ENCODE peak calls at places on chromosomes 11 and 22, in six cellular contexts. One of them, this sample, is unnamed.

GRCh38 chr22:36010913-36011312 is 17.7 kb downstream of the RBFOX2 start:
- DNase-seq in cardiac fibroblast: peak
- DNase-seq in T-helper 2 cell: no peak
- DNase-seq in H9: no peak
- DNase-seq in stimulated activated CD4-positive, alpha-beta T cell treated with anti-CD3 and anti-CD28 coated beads, Interleukin-15, amount 100 ng/mL, for 24 hours: no peak
- DNase-seq in CD8-positive, alpha-beta memory T cell: no peak
- DNase-seq in this sample: no peak

GRCh38 chr11:46674463-46675287 is 25.7 kb downstream of the ARHGAP1 start:
- DNase-seq in CD8-positive, alpha-beta memory T cell: peak
- DNase-seq in stimulated activated CD4-positive, alpha-beta T cell treated with anti-CD3 and anti-CD28 coated beads, Interleukin-15, amount 100 ng/mL, for 24 hours: no peak
- DNase-seq in T-helper 2 cell: no peak
- DNase-seq in H9: peak
- DNase-seq in cardiac fibroblast: peak
- DNase-seq in this sample: no peak

GRCh38 chr22:43411040-43411919 is 534 bp upstream of the MPPED1 start:
- DNase-seq in CD8-positive, alpha-beta memory T cell: no peak
- DNase-seq in H9: no peak
- DNase-seq in cardiac fibroblast: no peak
- DNase-seq in T-helper 2 cell: no peak
- DNase-seq in stimulated activated CD4-positive, alpha-beta T cell treated with anti-CD3 and anti-CD28 coated beads, Interleukin-15, amount 100 ng/mL, for 24 hours: no peak
- DNase-seq in this sample: no peak

GRCh38 chr11:84817998-84818397 is 809.1 kb downstream of the DLG2 start:
- DNase-seq in T-helper 2 cell: no peak
- DNase-seq in stimulated activated CD4-positive, alpha-beta T cell treated with anti-CD3 and anti-CD28 coated beads, Interleukin-15, amount 100 ng/mL, for 24 hours: no peak
- DNase-seq in cardiac fibroblast: no peak
- DNase-seq in CD8-positive, alpha-beta memory T cell: no peak
- DNase-seq in H9: no peak
- DNase-seq in this sample: no peak

GRCh38 chr11:76251576-76251975 is 45.3 kb upstream of the WNT11 start:
- DNase-seq in T-helper 2 cell: no peak
- DNase-seq in stimulated activated CD4-positive, alpha-beta T cell treated with anti-CD3 and anti-CD28 coated beads, Interleukin-15, amount 100 ng/mL, for 24 hours: no peak
- DNase-seq in cardiac fibroblast: peak
- DNase-seq in H9: no peak
- DNase-seq in CD8-positive, alpha-beta memory T cell: no peak
- DNase-seq in this sample: no peak

GRCh38 chr11:69293819-69294505 is at the start of gene MYEOV:
- DNase-seq in H9: peak
- DNase-seq in CD8-positive, alpha-beta memory T cell: no peak
- DNase-seq in stimulated activated CD4-positive, alpha-beta T cell treated with anti-CD3 and anti-CD28 coated beads, Interleukin-15, amount 100 ng/mL, for 24 hours: peak
- DNase-seq in cardiac fibroblast: no peak
- DNase-seq in T-helper 2 cell: peak
- DNase-seq in this sample: no peak

GRCh38 chr22:45997077-45997774 is 20.3 kb upstream of the WNT7B start:
- DNase-seq in cardiac fibroblast: peak
- DNase-seq in H9: peak
- DNase-seq in CD8-positive, alpha-beta memory T cell: no peak
- DNase-seq in T-helper 2 cell: no peak
- DNase-seq in stimulated activated CD4-positive, alpha-beta T cell treated with anti-CD3 and anti-CD28 coated beads, Interleukin-15, amount 100 ng/mL, for 24 hours: no peak
- DNase-seq in this sample: no peak

GRCh38 chr11:119910056-119910455 is 181.1 kb upstream of the NECTIN1 start:
- DNase-seq in stimulated activated CD4-positive, alpha-beta T cell treated with anti-CD3 and anti-CD28 coated beads, Interleukin-15, amount 100 ng/mL, for 24 hours: no peak
- DNase-seq in CD8-positive, alpha-beta memory T cell: no peak
- DNase-seq in cardiac fibroblast: no peak
- DNase-seq in T-helper 2 cell: no peak
- DNase-seq in H9: no peak
- DNase-seq in this sample: no peak

GRCh38 chr11:118437046-118437735 is 899 bp downstream of the KMT2A start:
- DNase-seq in T-helper 2 cell: peak
- DNase-seq in CD8-positive, alpha-beta memory T cell: peak
- DNase-seq in H9: peak
- DNase-seq in stimulated activated CD4-positive, alpha-beta T cell treated with anti-CD3 and anti-CD28 coated beads, Interleukin-15, amount 100 ng/mL, for 24 hours: peak
- DNase-seq in cardiac fibroblast: no peak
- DNase-seq in this sample: peak

GRCh38 chr11:1478544-1478943 is 8.0 kb downstream of the MOB2 start:
- DNase-seq in T-helper 2 cell: no peak
- DNase-seq in H9: no peak
- DNase-seq in CD8-positive, alpha-beta memory T cell: no peak
- DNase-seq in cardiac fibroblast: no peak
- DNase-seq in stimulated activated CD4-positive, alpha-beta T cell treated with anti-CD3 and anti-CD28 coated beads, Interleukin-15, amount 100 ng/mL, for 24 hours: no peak
- DNase-seq in this sample: no peak

GRCh38 chr11:108854366-108854765 is 189.5 kb downstream of the DDX10 start:
- DNase-seq in T-helper 2 cell: no peak
- DNase-seq in H9: no peak
- DNase-seq in CD8-positive, alpha-beta memory T cell: peak
- DNase-seq in cardiac fibroblast: peak
- DNase-seq in stimulated activated CD4-positive, alpha-beta T cell treated with anti-CD3 and anti-CD28 coated beads, Interleukin-15, amount 100 ng/mL, for 24 hours: no peak
- DNase-seq in this sample: no peak

GRCh38 chr22:42856179-42856864 is 751 bp downstream of the ARFGAP3 start:
- DNase-seq in CD8-positive, alpha-beta memory T cell: peak
- DNase-seq in H9: no peak
- DNase-seq in stimulated activated CD4-positive, alpha-beta T cell treated with anti-CD3 and anti-CD28 coated beads, Interleukin-15, amount 100 ng/mL, for 24 hours: peak
- DNase-seq in T-helper 2 cell: peak
- DNase-seq in cardiac fibroblast: peak
- DNase-seq in this sample: peak

GRCh38 chr11:3370268-3370870 is 8.6 kb downstream of the ZNF195 start:
- DNase-seq in stimulated activated CD4-positive, alpha-beta T cell treated with anti-CD3 and anti-CD28 coated beads, Interleukin-15, amount 100 ng/mL, for 24 hours: no peak
- DNase-seq in cardiac fibroblast: no peak
- DNase-seq in H9: no peak
- DNase-seq in CD8-positive, alpha-beta memory T cell: no peak
- DNase-seq in T-helper 2 cell: no peak
- DNase-seq in this sample: no peak

GRCh38 chr11:20566591-20567434 is 32.6 kb upstream of the SLC6A5 start:
- DNase-seq in H9: no peak
- DNase-seq in cardiac fibroblast: no peak
- DNase-seq in CD8-positive, alpha-beta memory T cell: no peak
- DNase-seq in T-helper 2 cell: no peak
- DNase-seq in stimulated activated CD4-positive, alpha-beta T cell treated with anti-CD3 and anti-CD28 coated beads, Interleukin-15, amount 100 ng/mL, for 24 hours: no peak
- DNase-seq in this sample: no peak

GRCh38 chr11:12287374-12288211 is 89.8 kb upstream of the PARVA start:
- DNase-seq in T-helper 2 cell: no peak
- DNase-seq in H9: peak
- DNase-seq in CD8-positive, alpha-beta memory T cell: no peak
- DNase-seq in cardiac fibroblast: peak
- DNase-seq in stimulated activated CD4-positive, alpha-beta T cell treated with anti-CD3 and anti-CD28 coated beads, Interleukin-15, amount 100 ng/mL, for 24 hours: no peak
- DNase-seq in this sample: no peak

GRCh38 chr11:72738199-72739141 is 13.7 kb downstream of the ARAP1 start:
- DNase-seq in H9: no peak
- DNase-seq in stimulated activated CD4-positive, alpha-beta T cell treated with anti-CD3 and anti-CD28 coated beads, Interleukin-15, amount 100 ng/mL, for 24 hours: no peak
- DNase-seq in cardiac fibroblast: peak
- DNase-seq in T-helper 2 cell: no peak
- DNase-seq in CD8-positive, alpha-beta memory T cell: no peak
- DNase-seq in this sample: no peak

GRCh38 chr11:67615455-67616430 is 9.0 kb downstream of the NDUFV1 start:
- DNase-seq in H9: peak
- DNase-seq in cardiac fibroblast: peak
- DNase-seq in CD8-positive, alpha-beta memory T cell: peak
- DNase-seq in stimulated activated CD4-positive, alpha-beta T cell treated with anti-CD3 and anti-CD28 coated beads, Interleukin-15, amount 100 ng/mL, for 24 hours: peak
- DNase-seq in T-helper 2 cell: no peak
- DNase-seq in this sample: no peak

GRCh38 chr22:29309332-29310064 is 3.0 kb downstream of the GAS2L1 start:
- DNase-seq in H9: no peak
- DNase-seq in stimulated activated CD4-positive, alpha-beta T cell treated with anti-CD3 and anti-CD28 coated beads, Interleukin-15, amount 100 ng/mL, for 24 hours: no peak
- DNase-seq in cardiac fibroblast: no peak
- DNase-seq in CD8-positive, alpha-beta memory T cell: no peak
- DNase-seq in T-helper 2 cell: no peak
- DNase-seq in this sample: no peak

GRCh38 chr22:29717789-29718188 is 2.0 kb upstream of the CABP7 start:
- DNase-seq in cardiac fibroblast: no peak
- DNase-seq in H9: no peak
- DNase-seq in stimulated activated CD4-positive, alpha-beta T cell treated with anti-CD3 and anti-CD28 coated beads, Interleukin-15, amount 100 ng/mL, for 24 hours: no peak
- DNase-seq in CD8-positive, alpha-beta memory T cell: no peak
- DNase-seq in T-helper 2 cell: no peak
- DNase-seq in this sample: no peak

GRCh38 chr11:3163241-3163981 is 1.7 kb downstream of the OSBPL5 start:
- DNase-seq in cardiac fibroblast: no peak
- DNase-seq in CD8-positive, alpha-beta memory T cell: no peak
- DNase-seq in T-helper 2 cell: no peak
- DNase-seq in H9: no peak
- DNase-seq in stimulated activated CD4-positive, alpha-beta T cell treated with anti-CD3 and anti-CD28 coated beads, Interleukin-15, amount 100 ng/mL, for 24 hours: no peak
- DNase-seq in this sample: no peak

GRCh38 chr11:36371590-36371989 is 75.5 kb downstream of the PRR5L start:
- DNase-seq in cardiac fibroblast: no peak
- DNase-seq in H9: no peak
- DNase-seq in T-helper 2 cell: no peak
- DNase-seq in CD8-positive, alpha-beta memory T cell: no peak
- DNase-seq in stimulated activated CD4-positive, alpha-beta T cell treated with anti-CD3 and anti-CD28 coated beads, Interleukin-15, amount 100 ng/mL, for 24 hours: no peak
- DNase-seq in this sample: no peak

GRCh38 chr11:76629853-76630599 is 40.5 kb downstream of the LRRC32 start:
- DNase-seq in T-helper 2 cell: no peak
- DNase-seq in stimulated activated CD4-positive, alpha-beta T cell treated with anti-CD3 and anti-CD28 coated beads, Interleukin-15, amount 100 ng/mL, for 24 hours: peak
- DNase-seq in H9: no peak
- DNase-seq in cardiac fibroblast: peak
- DNase-seq in CD8-positive, alpha-beta memory T cell: no peak
- DNase-seq in this sample: no peak

GRCh38 chr22:24421428-24421931 is 5.9 kb upstream of the ADORA2A start:
- DNase-seq in stimulated activated CD4-positive, alpha-beta T cell treated with anti-CD3 and anti-CD28 coated beads, Interleukin-15, amount 100 ng/mL, for 24 hours: peak
- DNase-seq in H9: peak
- DNase-seq in CD8-positive, alpha-beta memory T cell: peak
- DNase-seq in T-helper 2 cell: no peak
- DNase-seq in cardiac fibroblast: no peak
- DNase-seq in this sample: no peak

GRCh38 chr22:48628891-48629559 is 1198.6 kb downstream of the BRD1 start:
- DNase-seq in CD8-positive, alpha-beta memory T cell: no peak
- DNase-seq in stimulated activated CD4-positive, alpha-beta T cell treated with anti-CD3 and anti-CD28 coated beads, Interleukin-15, amount 100 ng/mL, for 24 hours: no peak
- DNase-seq in H9: peak
- DNase-seq in T-helper 2 cell: no peak
- DNase-seq in cardiac fibroblast: no peak
- DNase-seq in this sample: no peak

GRCh38 chr22:44461614-44462013 is 36.4 kb downstream of the RTL6 start:
- DNase-seq in T-helper 2 cell: no peak
- DNase-seq in stimulated activated CD4-positive, alpha-beta T cell treated with anti-CD3 and anti-CD28 coated beads, Interleukin-15, amount 100 ng/mL, for 24 hours: no peak
- DNase-seq in cardiac fibroblast: no peak
- DNase-seq in H9: no peak
- DNase-seq in CD8-positive, alpha-beta memory T cell: no peak
- DNase-seq in this sample: no peak

GRCh38 chr11:62647609-62648005 is 1.2 kb upstream of the GANAB start:
- DNase-seq in cardiac fibroblast: no peak
- DNase-seq in T-helper 2 cell: no peak
- DNase-seq in H9: no peak
- DNase-seq in CD8-positive, alpha-beta memory T cell: no peak
- DNase-seq in stimulated activated CD4-positive, alpha-beta T cell treated with anti-CD3 and anti-CD28 coated beads, Interleukin-15, amount 100 ng/mL, for 24 hours: no peak
- DNase-seq in this sample: no peak

GRCh38 chr11:59187587-59187986 is 15.7 kb downstream of the DTX4 start:
- DNase-seq in stimulated activated CD4-positive, alpha-beta T cell treated with anti-CD3 and anti-CD28 coated beads, Interleukin-15, amount 100 ng/mL, for 24 hours: no peak
- DNase-seq in H9: no peak
- DNase-seq in CD8-positive, alpha-beta memory T cell: no peak
- DNase-seq in cardiac fibroblast: peak
- DNase-seq in T-helper 2 cell: no peak
- DNase-seq in this sample: no peak

GRCh38 chr11:127998421-127998820 is 588.9 kb downstream of the ETS1 start:
- DNase-seq in H9: no peak
- DNase-seq in CD8-positive, alpha-beta memory T cell: no peak
- DNase-seq in cardiac fibroblast: no peak
- DNase-seq in stimulated activated CD4-positive, alpha-beta T cell treated with anti-CD3 and anti-CD28 coated beads, Interleukin-15, amount 100 ng/mL, for 24 hours: no peak
- DNase-seq in T-helper 2 cell: no peak
- DNase-seq in this sample: no peak

GRCh38 chr22:47051435-47052175 is 289.2 kb downstream of the TBC1D22A start:
- DNase-seq in stimulated activated CD4-positive, alpha-beta T cell treated with anti-CD3 and anti-CD28 coated beads, Interleukin-15, amount 100 ng/mL, for 24 hours: no peak
- DNase-seq in H9: no peak
- DNase-seq in cardiac fibroblast: no peak
- DNase-seq in T-helper 2 cell: no peak
- DNase-seq in CD8-positive, alpha-beta memory T cell: no peak
- DNase-seq in this sample: no peak

GRCh38 chr11:75325713-75326438 is 25.6 kb downstream of the ARRB1 start:
- DNase-seq in CD8-positive, alpha-beta memory T cell: no peak
- DNase-seq in stimulated activated CD4-positive, alpha-beta T cell treated with anti-CD3 and anti-CD28 coated beads, Interleukin-15, amount 100 ng/mL, for 24 hours: peak
- DNase-seq in H9: no peak
- DNase-seq in T-helper 2 cell: no peak
- DNase-seq in cardiac fibroblast: peak
- DNase-seq in this sample: no peak

This sample was measured in effector memory CD8-positive, alpha-beta T cell.